ENCODE peak calls at places on chromosomes 1 and 21, in nine cellular contexts. W, B, Y, E, Q, C, X, F and A are unnamed samples.

GRCh38 chr1:82875170-82875569 is 1074.4 kb downstream of the ADGRL2 start:
- DNase-seq in W (no peak), B (no peak), Y (no peak), E (no peak), Q (no peak), C (no peak), X (no peak), F (no peak), A (no peak)

GRCh38 chr1:35532497-35533226 is 24.5 kb downstream of the KIAA0319L start:
- DNase-seq in W (no peak), B (no peak), Y (peak), E (no peak), Q (no peak), C (no peak), X (no peak), F (no peak), A (no peak)

GRCh38 chr1:190353538-190354101 is 124.0 kb downstream of the BRINP3 start:
- DNase-seq in W (no peak), B (no peak), Y (no peak), E (no peak), Q (no peak), C (no peak), X (no peak), F (no peak), A (no peak)

GRCh38 chr1:64269558-64269884 is 66.1 kb downstream of the UBE2U start:
- DNase-seq in W (peak), B (no peak), Y (no peak), E (no peak), Q (no peak), C (no peak), X (no peak), F (no peak), A (no peak)

GRCh38 chr21:38721055-38721454 is 84.7 kb upstream of the ETS2 start:
- DNase-seq in W (no peak), B (no peak), Y (no peak), E (no peak), Q (no peak), C (no peak), X (no peak), F (no peak), A (no peak)

GRCh38 chr1:93681549-93682412 is at the start of gene BCAR3:
- DNase-seq in W (peak), B (no peak), Y (peak), E (peak), Q (no peak), C (peak), X (no peak), F (no peak), A (peak)

GRCh38 chr1:109383087-109383779 is 14.5 kb downstream of the SORT1 start:
- DNase-seq in W (no peak), B (no peak), Y (no peak), E (no peak), Q (no peak), C (no peak), X (peak), F (no peak), A (no peak)

GRCh38 chr1:218743861-218744505 is 398.8 kb downstream of the TGFB2 start:
- DNase-seq in W (no peak), B (no peak), Y (no peak), E (no peak), Q (no peak), C (no peak), X (no peak), F (no peak), A (peak)

GRCh38 chr1:97500696-97501297 is 420.0 kb downstream of the DPYD start:
- DNase-seq in W (no peak), B (no peak), Y (no peak), E (no peak), Q (no peak), C (no peak), X (no peak), F (no peak), A (no peak)

GRCh38 chr1:116697892-116698595 is 30.5 kb upstream of the IGSF3 start:
- DNase-seq in W (no peak), B (no peak), Y (no peak), E (peak), Q (no peak), C (no peak), X (no peak), F (no peak), A (no peak)

GRCh38 chr1:19081218-19081893 is 124.9 kb upstream of the IFFO2 start:
- DNase-seq in W (no peak), B (peak), Y (peak), E (peak), Q (no peak), C (no peak), X (no peak), F (no peak), A (peak)

GRCh38 chr21:19244502-19245187 is 841.1 kb upstream of the TMPRSS15 start:
- DNase-seq in W (no peak), B (no peak), Y (no peak), E (no peak), Q (no peak), C (no peak), X (no peak), F (no peak), A (no peak)

GRCh38 chr21:44908908-44909307 is 11.8 kb downstream of the ITGB2 start:
- DNase-seq in W (no peak), B (no peak), Y (no peak), E (no peak), Q (no peak), C (no peak), X (no peak), F (no peak), A (no peak)

GRCh38 chr1:172347416-172347815 is 73.1 kb upstream of the C1orf105 start:
- DNase-seq in W (no peak), B (no peak), Y (no peak), E (no peak), Q (no peak), C (no peak), X (no peak), F (no peak), A (no peak)

GRCh38 chr1:103266036-103266435 is 157.7 kb upstream of the COL11A1 start:
- DNase-seq in W (no peak), B (no peak), Y (no peak), E (no peak), Q (no peak), C (no peak), X (no peak), F (no peak), A (no peak)

GRCh38 chr1:96968582-96969378 is 247.2 kb downstream of the PTBP2 start:
- DNase-seq in W (no peak), B (no peak), Y (no peak), E (no peak), Q (no peak), C (no peak), X (no peak), F (no peak), A (no peak)

GRCh38 chr1:235746245-235746644 is 96.7 kb upstream of the GNG4 start:
- DNase-seq in W (no peak), B (no peak), Y (no peak), E (no peak), Q (no peak), C (no peak), X (no peak), F (no peak), A (no peak)

GRCh38 chr21:35649186-35649585 is 411.1 kb downstream of the SETD4 start:
- DNase-seq in W (no peak), B (no peak), Y (peak), E (no peak), Q (no peak), C (no peak), X (no peak), F (no peak), A (no peak)

GRCh38 chr1:25621876-25622275 is 5.3 kb downstream of the MAN1C1 start:
- DNase-seq in W (no peak), B (no peak), Y (no peak), E (no peak), Q (no peak), C (no peak), X (no peak), F (no peak), A (no peak)

GRCh38 chr1:234489692-234490065 is 10.7 kb upstream of the TARBP1 start:
- DNase-seq in W (no peak), B (no peak), Y (no peak), E (no peak), Q (no peak), C (no peak), X (no peak), F (no peak), A (no peak)

GRCh38 chr1:78840447-78841251 is 165.9 kb downstream of the ADGRL4 start:
- DNase-seq in W (no peak), B (no peak), Y (peak), E (peak), Q (no peak), C (no peak), X (no peak), F (no peak), A (no peak)

GRCh38 chr1:245168090-245168489 is 13.3 kb downstream of the KIF26B start:
- DNase-seq in W (no peak), B (no peak), Y (no peak), E (peak), Q (no peak), C (no peak), X (no peak), F (no peak), A (peak)

GRCh38 chr1:88175631-88176226 is 508.3 kb upstream of the PKN2 start:
- DNase-seq in W (no peak), B (peak), Y (no peak), E (no peak), Q (no peak), C (no peak), X (peak), F (peak), A (no peak)

GRCh38 chr1:30915491-30916230 is 7.1 kb upstream of the SDC3 start:
- DNase-seq in W (no peak), B (no peak), Y (no peak), E (no peak), Q (no peak), C (no peak), X (no peak), F (no peak), A (no peak)

GRCh38 chr1:5125208-5125607 is 470.8 kb downstream of the AJAP1 start:
- DNase-seq in W (no peak), B (no peak), Y (no peak), E (no peak), Q (no peak), C (no peak), X (no peak), F (no peak), A (no peak)

GRCh38 chr21:33651965-33652680 is 9.8 kb downstream of the ITSN1 start:
- DNase-seq in W (no peak), B (no peak), Y (no peak), E (no peak), Q (no peak), C (no peak), X (no peak), F (no peak), A (no peak)

GRCh38 chr1:231020816-231021215 is 19.2 kb downstream of the FAM89A start:
- DNase-seq in W (no peak), B (no peak), Y (no peak), E (no peak), Q (no peak), C (no peak), X (no peak), F (no peak), A (no peak)

GRCh38 chr1:150161747-150162581 is 12.2 kb downstream of the PLEKHO1 start:
- DNase-seq in W (no peak), B (no peak), Y (no peak), E (no peak), Q (no peak), C (no peak), X (no peak), F (no peak), A (peak)

GRCh38 chr21:28872218-28872617 is 120.5 kb downstream of the LTN1 start:
- DNase-seq in W (no peak), B (no peak), Y (no peak), E (no peak), Q (no peak), C (no peak), X (no peak), F (no peak), A (no peak)

GRCh38 chr21:32993894-32994293 is 31.8 kb upstream of the OLIG2 start:
- DNase-seq in W (no peak), B (no peak), Y (no peak), E (no peak), Q (no peak), C (no peak), X (no peak), F (no peak), A (no peak)

GRCh38 chr1:218347713-218348627 is 2.8 kb downstream of the TGFB2 start:
- DNase-seq in W (no peak), B (peak), Y (peak), E (no peak), Q (no peak), C (no peak), X (no peak), F (no peak), A (no peak)

GRCh38 chr1:225981714-225982113 is 17.4 kb downstream of the SDE2 start:
- DNase-seq in W (no peak), B (no peak), Y (no peak), E (no peak), Q (no peak), C (no peak), X (no peak), F (no peak), A (no peak)

GRCh38 chr1:225990705-225991464 is 8.3 kb downstream of the SDE2 start:
- DNase-seq in W (no peak), B (no peak), Y (no peak), E (peak), Q (no peak), C (no peak), X (no peak), F (no peak), A (no peak)

GRCh38 chr1:225987491-225988316 is 11.4 kb downstream of the SDE2 start:
- DNase-seq in W (peak), B (peak), Y (peak), E (no peak), Q (no peak), C (no peak), X (peak), F (peak), A (peak)
- TF ChIP-seq MAX in W (no peak), B (no peak), Y (no peak), E (no peak), Q (no peak), C (no peak), X (no peak), F (no peak), A (no peak)

GRCh38 chr1:227793079-227793947 is 22.2 kb upstream of the PRSS38 start:
- DNase-seq in W (no peak), B (no peak), Y (no peak), E (peak), Q (no peak), C (no peak), X (no peak), F (no peak), A (no peak)

GRCh38 chr1:227796359-227796915 is 19.0 kb upstream of the PRSS38 start:
- DNase-seq in W (no peak), B (no peak), Y (no peak), E (peak), Q (no peak), C (no peak), X (no peak), F (no peak), A (no peak)

GRCh38 chr1:227793948-227794812 is 21.3 kb upstream of the PRSS38 start:
- DNase-seq in W (peak), B (no peak), Y (no peak), E (peak), Q (no peak), C (peak), X (no peak), F (no peak), A (no peak)

GRCh38 chr1:227795732-227796131 is 19.7 kb upstream of the PRSS38 start:
- DNase-seq in W (no peak), B (no peak), Y (no peak), E (peak), Q (no peak), C (no peak), X (no peak), F (no peak), A (no peak)

DNA sequence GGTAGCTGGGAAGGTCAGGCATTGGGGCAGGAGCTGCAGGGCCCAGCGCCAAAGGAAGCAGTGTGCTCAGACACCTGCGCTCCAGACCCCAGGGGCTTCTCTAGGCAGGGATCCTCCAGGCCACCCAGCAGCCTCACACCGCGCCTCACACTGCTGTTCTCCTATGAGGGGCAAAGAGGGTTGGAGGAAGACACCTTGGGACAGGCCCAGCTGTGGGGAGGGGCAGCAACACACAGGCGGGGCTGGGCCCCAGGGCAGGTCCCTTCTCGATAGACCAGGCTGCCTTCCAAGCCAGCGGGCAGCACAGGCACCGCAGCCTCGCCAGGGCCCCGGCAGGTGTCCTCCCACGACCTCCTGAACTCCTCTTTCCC is 20.7 kb upstream of the PRSS38 start:
- DNase-seq in W (no peak), B (no peak), Y (no peak), E (peak), Q (no peak), C (no peak), X (no peak), F (no peak), A (no peak)
- H3K4me3 ChIP-seq in W (no peak), B (no peak), Y (no peak), E (no peak), Q (no peak), C (no peak), X (no peak), F (no peak), A (no peak)

GRCh38 chr1:1034438-1034759 is 14.5 kb downstream of the AGRN start:
- DNase-seq in W (peak), B (no peak), Y (no peak), E (no peak), Q (no peak), C (no peak), X (no peak), F (no peak), A (no peak)

GRCh38 chr1:1031659-1032245 is 11.8 kb downstream of the AGRN start:
- DNase-seq in W (no peak), B (no peak), Y (no peak), E (no peak), Q (no peak), C (no peak), X (no peak), F (no peak), A (no peak)

GRCh38 chr1:1033009-1033587 is 13.2 kb downstream of the AGRN start:
- DNase-seq in W (peak), B (no peak), Y (peak), E (peak), Q (peak), C (peak), X (no peak), F (no peak), A (peak)

GRCh38 chr1:1033731-1034437 is 14.0 kb downstream of the AGRN start:
- DNase-seq in W (peak), B (no peak), Y (no peak), E (no peak), Q (no peak), C (no peak), X (no peak), F (no peak), A (peak)

DNA sequence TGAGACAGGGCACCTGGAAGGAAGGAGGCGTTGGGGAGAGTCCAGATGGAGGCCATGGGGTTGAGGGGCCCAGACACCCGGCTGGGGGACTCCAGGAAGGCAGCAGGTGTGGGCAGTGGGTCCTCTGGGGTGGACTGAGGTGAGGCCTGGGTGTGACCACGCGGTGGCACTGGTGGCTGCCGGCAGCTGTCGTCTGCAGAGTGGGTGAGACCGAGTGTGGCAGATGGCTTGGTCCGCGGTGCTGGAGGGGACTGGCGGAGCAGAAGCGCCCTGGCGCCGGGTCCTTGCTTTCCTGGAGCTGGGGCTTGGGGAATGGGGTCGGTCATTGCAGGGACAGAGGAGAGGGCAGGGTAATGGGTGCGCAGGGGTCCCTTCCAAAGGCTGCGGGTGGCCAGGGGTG is 12.5 kb downstream of the AGRN start:
- DNase-seq in W (peak), B (no peak), Y (no peak), E (no peak), Q (no peak), C (no peak), X (no peak), F (no peak), A (no peak)
- TF ChIP-seq CTCF in W (no peak), B (no peak), Y (no peak), E (no peak), Q (peak), C (peak), X (no peak), F (no peak), A (no peak)

DNA sequence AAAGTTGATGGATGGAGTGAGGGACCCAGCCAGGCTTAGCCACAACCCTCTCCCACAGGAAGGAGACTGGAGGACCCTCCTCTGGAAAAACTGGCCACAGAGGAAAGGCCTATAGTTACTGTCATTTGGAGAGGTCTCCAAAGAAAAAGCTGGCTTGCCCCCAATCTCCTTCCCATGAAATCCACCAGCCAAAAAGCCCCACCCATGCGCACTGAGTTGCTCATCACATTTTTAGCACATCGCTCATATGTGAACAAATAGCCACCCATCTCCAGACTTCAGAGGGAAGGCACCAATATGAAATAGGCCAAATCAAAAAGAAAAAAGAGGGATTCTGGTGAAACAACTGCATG is 36.9 kb upstream of the QSOX1 start:
- DNase-seq in W (no peak), B (peak), Y (no peak), E (no peak), Q (no peak), C (no peak), X (no peak), F (peak), A (no peak)
- TF ChIP-seq MAX in W (no peak), B (no peak), Y (no peak), E (no peak), Q (no peak), C (no peak), X (no peak), F (no peak), A (no peak)